ENCODE peak calls at places on chromosome 14, in four cellular contexts. A is GM12878, Z is HepG2, F is H1. C is an unnamed sample.

GRCh38 chr14:65354715-65355114 is 57.8 kb upstream of the FUT8 start:
- DNase-seq in A (no peak), Z (no peak), F (no peak), C (no peak)

GRCh38 chr14:70906785-70907171 is 481 bp upstream of the PCNX1 start:
- DNase-seq in A (no peak), Z (no peak), F (no peak), C (no peak)

GRCh38 chr14:71586131-71586893 is 345.9 kb upstream of the RGS6 start:
- DNase-seq in A (no peak), Z (no peak), F (no peak), C (no peak)

GRCh38 chr14:103195828-103196615 is 72.8 kb downstream of the TNFAIP2 start:
- DNase-seq in A (no peak), Z (no peak), F (no peak), C (no peak)

GRCh38 chr14:75981426-75981825 is 369 bp downstream of the TGFB3 start:
- DNase-seq in A (peak; percentile 60), Z (peak; percentile 18), F (no peak), C (no peak)

GRCh38 chr14:89915114-89915878 is 39.2 kb downstream of the EFCAB11 start:
- DNase-seq in A (peak; percentile 25), Z (peak; percentile 59), F (no peak), C (peak; percentile 18)

GRCh38 chr14:53881161-53881846 is 75.3 kb downstream of the BMP4 start:
- DNase-seq in A (no peak), Z (peak; percentile 86), F (no peak), C (no peak)

GRCh38 chr14:58805605-58806358 is 168.0 kb downstream of the DACT1 start:
- DNase-seq in A (no peak), Z (no peak), F (no peak), C (no peak)

GRCh38 chr14:32167907-32168306 is 33.9 kb upstream of the RNU6-7 start:
- DNase-seq in A (no peak), Z (no peak), F (no peak), C (no peak)

GRCh38 chr14:77035267-77035666 is 6.8 kb upstream of the IRF2BPL start:
- DNase-seq in A (no peak), Z (no peak), F (no peak), C (no peak)

GRCh38 chr14:61620130-61620946 is 75.0 kb upstream of the HIF1A start:
- DNase-seq in A (peak; percentile 35), Z (peak; percentile 32), F (no peak), C (no peak)

GRCh38 chr14:76958020-76958965 is 70.2 kb downstream of the IRF2BPL start:
- DNase-seq in A (no peak), Z (no peak), F (no peak), C (no peak)

GRCh38 chr14:81450100-81450531 is 50.0 kb upstream of the STON2 start:
- DNase-seq in A (no peak), Z (no peak), F (peak; percentile 47), C (peak; percentile 49)

GRCh38 chr14:50941151-50941550 is 3.1 kb downstream of the PYGL start:
- DNase-seq in A (no peak), Z (no peak), F (no peak), C (no peak)

GRCh38 chr14:79585845-79586244 is 625.5 kb downstream of the DIO2 start:
- DNase-seq in A (no peak), Z (no peak), F (no peak), C (no peak)

GRCh38 chr14:64823305-64823985 is 56.3 kb downstream of the SPTB start:
- DNase-seq in A (no peak), Z (peak; percentile 40), F (peak; percentile 41), C (peak; percentile 32)

GRCh38 chr14:61527325-61528100 is 167.8 kb upstream of the HIF1A start:
- DNase-seq in A (no peak), Z (peak; percentile 30), F (no peak), C (no peak)

GRCh38 chr14:61203059-61203753 is 77.9 kb downstream of the TMEM30B start:
- DNase-seq in A (no peak), Z (no peak), F (no peak), C (no peak)

GRCh38 chr14:72433511-72433910 is 460.4 kb downstream of the DPF3 start:
- DNase-seq in A (no peak), Z (no peak), F (no peak), C (no peak)

GRCh38 chr14:24238123-24238522 is 4.3 kb downstream of the TINF2 start:
- DNase-seq in A (no peak), Z (no peak), F (no peak), C (no peak)

GRCh38 chr14:93941293-93941910 is 14.3 kb downstream of the FAM181A start:
- DNase-seq in A (no peak), Z (no peak), F (no peak), C (no peak)

GRCh38 chr14:87434680-87435079 is 558.3 kb downstream of the GALC start:
- DNase-seq in A (no peak), Z (no peak), F (no peak), C (no peak)

GRCh38 chr14:69683971-69684370 is 72.6 kb downstream of the SUSD6 start:
- DNase-seq in A (no peak), Z (no peak), F (no peak), C (no peak)

GRCh38 chr14:36826614-36827013 is 165.0 kb downstream of the PAX9 start:
- DNase-seq in A (no peak), Z (no peak), F (no peak), C (no peak)

GRCh38 chr14:56581041-56581727 is 1.6 kb downstream of the TMEM260 start:
- DNase-seq in A (no peak), Z (no peak), F (no peak), C (no peak)

GRCh38 chr14:71651228-71651627 is 281.0 kb upstream of the RGS6 start:
- DNase-seq in A (no peak), Z (no peak), F (no peak), C (no peak)

GRCh38 chr14:56585461-56586084 is 6.0 kb downstream of the TMEM260 start:
- DNase-seq in A (no peak), Z (no peak), F (no peak), C (no peak)

GRCh38 chr14:26896447-26896846 is 298.6 kb upstream of the NOVA1 start:
- DNase-seq in A (no peak), Z (no peak), F (no peak), C (no peak)

GRCh38 chr14:102949801-102950451 is 27.5 kb downstream of the AMN start:
- DNase-seq in A (no peak), Z (no peak), F (no peak), C (no peak)

GRCh38 chr14:77882631-77883030 is 82.7 kb downstream of the ADCK1 start:
- DNase-seq in A (no peak), Z (no peak), F (no peak), C (no peak)

GRCh38 chr14:55092326-55092725 is 36.7 kb upstream of the LGALS3 start:
- DNase-seq in A (no peak), Z (no peak), F (no peak), C (no peak)

GRCh38 chr14:54002653-54003052 is 46.0 kb upstream of the BMP4 start:
- DNase-seq in A (no peak), Z (no peak), F (no peak), C (no peak)

GRCh38 chr14:20476795-20477194 is 7.6 kb downstream of the PNP start:
- DNase-seq in A (no peak), Z (no peak), F (no peak), C (no peak)

GRCh38 chr14:50335989-50336391 is 23.9 kb downstream of the DMAC2L start:
- DNase-seq in A (no peak), Z (no peak), F (no peak), C (no peak)

GRCh38 chr14:61280526-61281185 is 482 bp downstream of the TMEM30B start:
- DNase-seq in A (no peak), Z (no peak), F (no peak), C (peak; percentile 23)

GRCh38 chr14:30525833-30526232 is 33.1 kb upstream of the G2E3 start:
- DNase-seq in A (no peak), Z (no peak), F (no peak), C (no peak)

GRCh38 chr14:99889268-99889667 is 96.1 kb downstream of the EML1 start:
- DNase-seq in A (no peak), Z (no peak), F (peak; percentile 33), C (peak; percentile 51)
- TF ChIP-seq SUZ12 in A (no peak), Z (no peak), F (no peak), C (no peak)

GRCh38 chr14:104227806-104228205 is 89.4 kb downstream of the KIF26A start:
- DNase-seq in A (no peak), Z (no peak), F (no peak), C (no peak)
- H3K4me1 ChIP-seq in A (no peaks in the 10 kb centered on the region), Z (no peaks in the 10 kb centered on the region), F (peaks cover 11% of the 10 kb centered on the region), C (peaks cover 10% of the 10 kb centered on the region)

GRCh38 chr14:39452680-39453079 is 20.4 kb upstream of the FBXO33 start:
- DNase-seq in A (no peak), Z (no peak), F (no peak), C (no peak)
- H3K4me3 ChIP-seq in A (no peak overlapping the region), Z (no peak overlapping the region), F (no peak overlapping the region), C (no peak overlapping the region)

DNA sequence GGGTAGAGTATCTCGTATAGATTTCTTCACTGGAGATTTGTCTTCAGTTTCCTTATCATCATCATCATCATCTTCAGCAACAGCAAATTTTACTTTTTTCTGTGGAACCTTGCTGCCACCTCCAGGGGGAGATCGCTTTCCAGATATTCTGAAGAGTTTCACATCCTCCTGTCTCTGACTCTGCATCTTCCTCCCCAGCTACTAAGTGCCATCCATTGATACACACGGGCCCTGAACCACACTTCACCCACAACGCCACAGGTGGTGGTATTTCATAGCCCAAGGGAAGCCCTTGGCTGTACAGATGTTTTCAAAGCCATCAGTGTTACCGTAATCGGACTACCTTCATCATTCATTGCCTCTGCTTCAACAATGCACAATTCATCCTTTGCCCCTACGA is 82.2 kb downstream of the PPP2R5C start:
- DNase-seq in A (peak; percentile 69), Z (no peak), F (no peak), C (no peak)
- TF ChIP-seq SUZ12 in A (no peak), Z (no peak), F (no peak), C (no peak)

GRCh38 chr14:99589651-99590530 is 14.1 kb downstream of the CCDC85C start:
- DNase-seq in A (no peak), Z (no peak), F (no peak), C (no peak)
- H3K4me1 ChIP-seq in A (peaks cover 4% of the 10 kb centered on the region), Z (peaks cover 66% of the 10 kb centered on the region), F (peaks cover 21% of the 10 kb centered on the region), C (peaks cover 39% of the 10 kb centered on the region)

DNA sequence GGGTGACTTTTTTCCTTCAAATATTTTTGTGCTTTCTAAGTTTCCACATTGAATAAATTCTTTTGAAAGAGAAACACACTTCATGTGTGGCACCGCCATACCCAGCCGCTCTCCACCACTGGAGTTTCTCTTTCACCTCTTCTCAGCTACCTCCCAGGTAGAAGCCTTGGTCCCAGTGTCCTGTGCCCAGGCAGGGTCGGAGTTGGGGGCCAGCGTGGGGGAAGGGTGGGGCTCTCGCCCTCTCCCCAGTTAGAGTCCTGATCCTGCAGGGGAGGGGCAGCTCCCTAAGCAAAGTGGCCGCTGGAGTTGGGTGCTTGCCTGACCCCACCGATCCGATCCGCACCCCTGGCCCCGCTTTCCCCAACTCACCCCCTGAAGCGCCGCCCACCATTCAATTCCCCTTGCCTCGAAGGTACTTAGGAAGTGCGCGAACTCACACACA is 817 bp downstream of the CLMN start:
- DNase-seq in A (no peak), Z (no peak), F (no peak), C (no peak)
- H3K4me3 ChIP-seq in A (peak overlapping the region; percentile 94), Z (peak overlapping the region; percentile 86), F (peak overlapping the region; percentile 56), C (peak overlapping the region; percentile 41)

GRCh38 chr14:100294213-100294962 is 11.9 kb downstream of the SLC25A29 start:
- DNase-seq in A (peak; percentile 23), Z (no peak), F (no peak), C (no peak)
- TF ChIP-seq SUZ12 in A (no peak), Z (no peak), F (no peak), C (no peak)